ENCODE peak calls at places on chromosomes 11 and 22, in six cellular contexts. One of them, this sample, is unnamed.

GRCh38 chr11:46698597-46698996 is 1.8 kb downstream of the ARHGAP1 start:
- DNase-seq in HCT116: no peak
- DNase-seq in SK-N-SH: no peak
- DNase-seq in H1: no peak
- DNase-seq in GM12878: no peak
- DNase-seq in K562: peak; percentile 41
- DNase-seq in this sample: no peak

GRCh38 chr11:15472405-15472799 is 357.7 kb downstream of the INSC start:
- DNase-seq in HCT116: no peak
- DNase-seq in SK-N-SH: peak; percentile 38
- DNase-seq in H1: no peak
- DNase-seq in GM12878: no peak
- DNase-seq in K562: no peak
- DNase-seq in this sample: peak; percentile 62

GRCh38 chr11:111776398-111777093 is 10.4 kb upstream of the PPP2R1B start:
- DNase-seq in HCT116: no peak
- DNase-seq in SK-N-SH: no peak
- DNase-seq in H1: no peak
- DNase-seq in GM12878: peak; percentile 72
- DNase-seq in K562: no peak
- DNase-seq in this sample: no peak

GRCh38 chr11:16776716-16777115 is 38.3 kb downstream of the C11orf58 start:
- DNase-seq in HCT116: no peak
- DNase-seq in SK-N-SH: no peak
- DNase-seq in H1: no peak
- DNase-seq in GM12878: no peak
- DNase-seq in K562: no peak
- DNase-seq in this sample: no peak

GRCh38 chr11:132772712-132773545 is 759.4 kb downstream of the OPCML start:
- DNase-seq in HCT116: no peak
- DNase-seq in SK-N-SH: no peak
- DNase-seq in H1: no peak
- DNase-seq in GM12878: no peak
- DNase-seq in K562: no peak
- DNase-seq in this sample: no peak

GRCh38 chr11:35526370-35526792 is 965 bp upstream of the PAMR1 start:
- DNase-seq in HCT116: peak; percentile 27
- DNase-seq in SK-N-SH: no peak
- DNase-seq in H1: no peak
- DNase-seq in GM12878: no peak
- DNase-seq in K562: peak; percentile 8
- DNase-seq in this sample: no peak

GRCh38 chr11:1864216-1864615 is 11.3 kb downstream of the LSP1 start:
- DNase-seq in HCT116: no peak
- DNase-seq in SK-N-SH: peak; percentile 57
- DNase-seq in H1: no peak
- DNase-seq in GM12878: no peak
- DNase-seq in K562: no peak
- DNase-seq in this sample: no peak

GRCh38 chr22:26601726-26602125 is 11.8 kb upstream of the TPST2 start:
- DNase-seq in HCT116: no peak
- DNase-seq in SK-N-SH: no peak
- DNase-seq in H1: no peak
- DNase-seq in GM12878: no peak
- DNase-seq in K562: no peak
- DNase-seq in this sample: no peak

GRCh38 chr11:124172076-124172475 is 11.1 kb upstream of the OR10D3 start:
- DNase-seq in HCT116: no peak
- DNase-seq in SK-N-SH: no peak
- DNase-seq in H1: no peak
- DNase-seq in GM12878: no peak
- DNase-seq in K562: peak; percentile 29
- DNase-seq in this sample: no peak

GRCh38 chr11:119671048-119671447 is 58.0 kb downstream of the NECTIN1 start:
- DNase-seq in HCT116: no peak
- DNase-seq in SK-N-SH: peak; percentile 87
- DNase-seq in H1: no peak
- DNase-seq in GM12878: no peak
- DNase-seq in K562: no peak
- DNase-seq in this sample: no peak
- TF ChIP-seq JUND in HCT116: no peak
- TF ChIP-seq JUND in SK-N-SH: no peak
- TF ChIP-seq JUND in H1: no peak
- TF ChIP-seq JUND in GM12878: no peak
- TF ChIP-seq JUND in K562: no peak
- TF ChIP-seq JUND in this sample: no peak

DNA sequence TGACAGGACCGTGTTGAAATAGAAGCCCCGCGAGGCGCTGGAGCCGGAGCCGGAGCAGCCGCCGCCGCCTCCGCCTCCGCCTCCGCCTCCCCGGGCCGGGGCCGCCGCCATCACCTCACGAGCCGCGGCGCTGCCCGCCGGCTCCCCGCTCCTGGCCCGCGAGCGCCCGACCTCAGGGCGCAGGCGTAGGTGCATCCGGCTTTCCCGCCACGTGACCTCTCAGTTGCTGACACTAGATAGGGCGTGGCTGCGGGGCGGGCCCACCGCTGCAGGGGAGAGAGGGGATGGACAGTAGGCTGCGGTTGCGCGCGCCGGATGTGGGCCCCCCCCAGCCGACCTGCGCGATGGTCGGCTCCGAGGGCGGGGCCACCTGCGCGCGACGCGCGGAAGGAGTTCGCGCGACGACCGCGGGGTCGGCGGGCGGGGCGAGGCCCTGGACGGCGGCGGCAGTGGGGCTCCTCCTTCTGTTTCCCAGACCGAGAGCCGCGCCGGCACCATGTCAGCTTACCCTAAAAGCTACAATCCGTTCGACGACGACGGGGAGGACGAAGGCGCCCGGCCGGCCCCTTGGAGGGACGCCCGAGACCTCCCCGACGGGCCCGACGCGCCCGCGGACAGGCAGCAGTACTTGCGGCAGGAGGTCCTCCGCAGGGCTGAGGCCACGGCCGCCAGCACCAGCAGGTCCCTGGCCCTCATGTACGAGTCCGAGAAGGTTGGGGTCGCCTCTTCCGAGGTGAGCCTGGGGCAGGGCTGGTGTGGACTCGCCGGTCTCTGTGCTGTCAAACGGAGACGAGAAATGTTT is at the start of the genes PI4KA and SNAP29:
- DNase-seq in HCT116: peak; percentile 93
- DNase-seq in SK-N-SH: peak; percentile 100
- DNase-seq in H1: peak; percentile 87
- DNase-seq in GM12878: peak; percentile 90
- DNase-seq in K562: peak; percentile 100
- DNase-seq in this sample: peak; percentile 95
- TF ChIP-seq JUND in HCT116: peak; percentile 83
- TF ChIP-seq JUND in SK-N-SH: no peak
- TF ChIP-seq JUND in H1: peak; percentile 97
- TF ChIP-seq JUND in GM12878: peak; percentile 100
- TF ChIP-seq JUND in K562: no peak
- TF ChIP-seq JUND in this sample: no peak

DNA sequence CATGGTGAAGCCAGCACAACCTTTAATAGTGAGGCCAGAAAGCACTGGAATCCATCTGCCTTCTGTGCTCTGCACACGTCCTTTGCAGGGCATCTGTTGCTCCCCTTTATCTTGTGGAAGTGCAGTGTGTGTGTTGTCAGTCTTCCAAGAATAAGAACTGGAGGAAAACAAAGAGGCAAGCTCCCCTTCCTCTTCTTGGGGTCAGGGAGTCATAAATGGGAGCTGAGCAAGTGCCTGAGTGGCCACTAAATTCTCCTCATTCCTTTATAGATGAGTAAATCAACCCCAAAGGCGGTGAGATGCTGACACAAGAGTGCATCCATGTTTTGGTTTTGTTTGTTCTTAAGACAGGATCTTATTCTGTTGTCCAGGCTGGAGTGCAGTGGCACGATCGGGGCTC is 38.3 kb downstream of the WT1 start:
- DNase-seq in HCT116: no peak
- DNase-seq in SK-N-SH: no peak
- DNase-seq in H1: no peak
- DNase-seq in GM12878: no peak
- DNase-seq in K562: no peak
- DNase-seq in this sample: no peak
- TF ChIP-seq JUND in HCT116: no peak
- TF ChIP-seq JUND in SK-N-SH: no peak
- TF ChIP-seq JUND in H1: no peak
- TF ChIP-seq JUND in GM12878: no peak
- TF ChIP-seq JUND in K562: no peak
- TF ChIP-seq JUND in this sample: no peak

GRCh38 chr11:67357831-67358555 is 4.6 kb upstream of the POLD4 start:
- DNase-seq in HCT116: no peak
- DNase-seq in SK-N-SH: peak; percentile 17
- DNase-seq in H1: no peak
- DNase-seq in GM12878: no peak
- DNase-seq in K562: no peak
- DNase-seq in this sample: no peak
- TF ChIP-seq JUND in HCT116: no peak
- TF ChIP-seq JUND in SK-N-SH: peak; percentile 40
- TF ChIP-seq JUND in H1: no peak
- TF ChIP-seq JUND in GM12878: no peak
- TF ChIP-seq JUND in K562: no peak
- TF ChIP-seq JUND in this sample: no peak

GRCh38 chr11:66008095-66008467 is 3.7 kb upstream of the CST6 start:
- DNase-seq in HCT116: no peak
- DNase-seq in SK-N-SH: no peak
- DNase-seq in H1: no peak
- DNase-seq in GM12878: no peak
- DNase-seq in K562: no peak
- DNase-seq in this sample: no peak

GRCh38 chr11:66006891-66007176 is 4.5 kb downstream of the BANF1 start:
- DNase-seq in HCT116: no peak
- DNase-seq in SK-N-SH: peak; percentile 17
- DNase-seq in H1: no peak
- DNase-seq in GM12878: no peak
- DNase-seq in K562: no peak
- DNase-seq in this sample: no peak

GRCh38 chr11:66006134-66006890 is 4.0 kb downstream of the BANF1 start:
- DNase-seq in HCT116: no peak
- DNase-seq in SK-N-SH: no peak
- DNase-seq in H1: no peak
- DNase-seq in GM12878: no peak
- DNase-seq in K562: no peak
- DNase-seq in this sample: no peak

GRCh38 chr11:66008468-66009101 is 3.2 kb upstream of the CST6 start:
- DNase-seq in HCT116: no peak
- DNase-seq in SK-N-SH: no peak
- DNase-seq in H1: no peak
- DNase-seq in GM12878: no peak
- DNase-seq in K562: no peak
- DNase-seq in this sample: peak; percentile 72

GRCh38 chr11:66007201-66007634 is 4.6 kb upstream of the CST6 start:
- DNase-seq in HCT116: no peak
- DNase-seq in SK-N-SH: peak; percentile 20
- DNase-seq in H1: no peak
- DNase-seq in GM12878: no peak
- DNase-seq in K562: peak; percentile 64
- DNase-seq in this sample: no peak
- TF ChIP-seq JUND in HCT116: no peak
- TF ChIP-seq JUND in SK-N-SH: no peak
- TF ChIP-seq JUND in H1: no peak
- TF ChIP-seq JUND in GM12878: no peak
- TF ChIP-seq JUND in K562: no peak
- TF ChIP-seq JUND in this sample: no peak

DNA sequence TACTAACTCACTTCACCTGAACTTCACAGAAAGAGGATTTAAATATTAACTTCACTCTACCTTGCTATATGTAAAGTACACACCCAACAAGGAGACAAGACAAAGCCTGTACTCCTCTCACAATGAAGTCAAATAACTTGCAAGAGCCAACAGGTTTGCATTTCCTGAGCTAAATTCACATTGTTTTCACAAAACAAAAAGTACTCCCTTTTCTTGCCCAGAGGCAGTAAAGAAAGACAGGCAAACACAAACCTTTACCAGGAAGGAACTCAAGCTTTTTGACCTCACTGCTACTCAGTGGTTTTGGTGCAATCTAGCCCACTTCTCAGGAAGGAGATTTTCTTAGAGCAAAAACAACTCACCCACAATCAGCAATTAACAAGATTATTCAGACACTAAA is 15.7 kb downstream of the USP28 start:
- DNase-seq in HCT116: no peak
- DNase-seq in SK-N-SH: no peak
- DNase-seq in H1: no peak
- DNase-seq in GM12878: no peak
- DNase-seq in K562: no peak
- DNase-seq in this sample: peak; percentile 12
- TF ChIP-seq JUND in HCT116: no peak
- TF ChIP-seq JUND in SK-N-SH: no peak
- TF ChIP-seq JUND in H1: no peak
- TF ChIP-seq JUND in GM12878: no peak
- TF ChIP-seq JUND in K562: no peak
- TF ChIP-seq JUND in this sample: no peak

DNA sequence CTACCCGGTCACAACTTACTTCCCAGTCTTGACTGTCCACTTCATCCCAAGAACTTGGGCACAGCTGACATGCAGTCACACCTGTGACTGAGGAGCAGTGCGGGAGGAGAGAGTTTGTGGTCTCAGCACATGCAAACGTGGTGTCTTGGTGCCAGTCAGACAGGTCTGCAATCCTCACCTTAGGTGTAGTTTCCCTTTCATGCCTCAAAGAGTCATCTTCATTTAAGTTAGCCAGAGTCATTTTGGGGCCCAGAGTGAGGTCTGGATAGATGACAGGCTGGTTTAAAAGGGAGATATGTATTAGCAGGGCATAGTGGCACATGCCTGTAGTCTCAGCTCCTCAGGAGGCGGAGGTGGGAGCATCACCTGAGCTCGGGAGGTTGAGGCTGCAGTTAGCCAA is 108.5 kb upstream of the SORL1-AS1 start:
- DNase-seq in HCT116: no peak
- DNase-seq in SK-N-SH: no peak
- DNase-seq in H1: no peak
- DNase-seq in GM12878: no peak
- DNase-seq in K562: no peak
- DNase-seq in this sample: no peak
- TF ChIP-seq JUND in HCT116: no peak
- TF ChIP-seq JUND in SK-N-SH: no peak
- TF ChIP-seq JUND in H1: no peak
- TF ChIP-seq JUND in GM12878: no peak
- TF ChIP-seq JUND in K562: no peak
- TF ChIP-seq JUND in this sample: no peak

DNA sequence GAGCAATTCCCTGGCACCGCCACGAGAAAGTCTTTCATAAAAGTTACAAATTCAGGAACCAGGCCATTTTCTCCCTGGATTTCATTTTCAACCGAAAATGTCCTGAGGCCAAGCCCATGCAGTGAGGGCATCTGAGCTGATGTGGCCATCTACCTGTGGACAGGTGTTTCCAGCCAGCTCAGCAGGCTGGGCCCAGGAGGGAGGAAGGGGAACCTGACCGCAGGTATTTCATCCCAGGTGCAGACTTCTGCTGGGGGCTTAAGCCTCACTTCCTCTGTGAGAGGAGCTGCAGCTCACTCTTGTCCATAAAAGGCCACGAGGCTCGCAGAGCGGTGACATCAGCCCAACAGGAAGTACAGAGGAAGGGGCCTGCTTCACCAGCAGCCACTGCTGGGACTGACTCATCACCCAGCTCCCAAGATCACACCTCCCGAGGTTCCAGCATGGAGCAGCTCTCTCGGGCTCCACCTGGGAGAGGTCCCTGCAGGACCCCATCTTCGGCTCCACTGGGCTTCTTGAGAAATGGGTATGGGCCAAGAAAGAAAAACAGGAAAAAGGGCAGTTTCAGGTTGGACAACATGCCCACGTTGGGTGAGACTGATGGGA is 56.4 kb downstream of the MYH9 start:
- DNase-seq in HCT116: peak; percentile 82
- DNase-seq in SK-N-SH: peak; percentile 57
- DNase-seq in H1: peak; percentile 65
- DNase-seq in GM12878: peak; percentile 81
- DNase-seq in K562: peak; percentile 83
- DNase-seq in this sample: no peak
- TF ChIP-seq JUND in HCT116: peak; percentile 69
- TF ChIP-seq JUND in SK-N-SH: peak; percentile 82
- TF ChIP-seq JUND in H1: peak; percentile 82
- TF ChIP-seq JUND in GM12878: no peak
- TF ChIP-seq JUND in K562: peak; percentile 93
- TF ChIP-seq JUND in this sample: no peak

This sample was measured in T47D.